ENCODE peak calls at places on chromosome 4, in four cellular contexts. One of them, this sample, is unnamed.

GRCh38 chr4:158750379-158750778 is 18.4 kb upstream of the FNIP2 start:
- DNase-seq in GM06990: no peak
- DNase-seq in upper lobe of right lung: no peak
- DNase-seq in HFF-Myc: peak
- DNase-seq in this sample: peak

GRCh38 chr4:102263024-102263787 is 82.1 kb downstream of the SLC39A8 start:
- DNase-seq in HFF-Myc: no peak
- DNase-seq in GM06990: peak
- DNase-seq in upper lobe of right lung: no peak
- DNase-seq in this sample: peak

GRCh38 chr4:98605216-98605615 is 53.2 kb downstream of the TSPAN5 start:
- DNase-seq in HFF-Myc: no peak
- DNase-seq in upper lobe of right lung: no peak
- DNase-seq in GM06990: no peak
- DNase-seq in this sample: no peak

GRCh38 chr4:55753856-55754255 is 65.7 kb upstream of the EXOC1L start:
- DNase-seq in upper lobe of right lung: no peak
- DNase-seq in HFF-Myc: no peak
- DNase-seq in GM06990: no peak
- DNase-seq in this sample: no peak

GRCh38 chr4:88613417-88613875 is 21.2 kb downstream of the HERC3 start:
- DNase-seq in HFF-Myc: no peak
- DNase-seq in GM06990: no peak
- DNase-seq in upper lobe of right lung: no peak
- DNase-seq in this sample: no peak

GRCh38 chr4:1943928-1944327 is 64.8 kb downstream of the NELFA start:
- DNase-seq in GM06990: no peak
- DNase-seq in HFF-Myc: no peak
- DNase-seq in upper lobe of right lung: no peak
- DNase-seq in this sample: no peak

GRCh38 chr4:169005453-169006099 is 4.5 kb downstream of the CBR4 start:
- DNase-seq in upper lobe of right lung: no peak
- DNase-seq in HFF-Myc: no peak
- DNase-seq in GM06990: no peak
- DNase-seq in this sample: no peak

GRCh38 chr4:157196050-157196449 is 24.5 kb upstream of the GRIA2 start:
- DNase-seq in upper lobe of right lung: no peak
- DNase-seq in HFF-Myc: no peak
- DNase-seq in GM06990: no peak
- DNase-seq in this sample: no peak

GRCh38 chr4:114597410-114598115 is 1.0 kb upstream of the UGT8 start:
- DNase-seq in upper lobe of right lung: no peak
- DNase-seq in HFF-Myc: no peak
- DNase-seq in GM06990: no peak
- DNase-seq in this sample: no peak

GRCh38 chr4:40916880-40917279 is 167.1 kb downstream of the NSUN7 start:
- DNase-seq in upper lobe of right lung: peak
- DNase-seq in HFF-Myc: no peak
- DNase-seq in GM06990: no peak
- DNase-seq in this sample: no peak

GRCh38 chr4:101400096-101400495 is 52.8 kb upstream of the PPP3CA start:
- DNase-seq in upper lobe of right lung: no peak
- DNase-seq in GM06990: no peak
- DNase-seq in HFF-Myc: no peak
- DNase-seq in this sample: no peak

GRCh38 chr4:148800943-148801342 is 358.7 kb upstream of the NR3C2 start:
- DNase-seq in HFF-Myc: no peak
- DNase-seq in upper lobe of right lung: no peak
- DNase-seq in GM06990: no peak
- DNase-seq in this sample: no peak

GRCh38 chr4:15336410-15337184 is 91.2 kb upstream of the C1QTNF7 start:
- DNase-seq in upper lobe of right lung: no peak
- DNase-seq in HFF-Myc: peak
- DNase-seq in GM06990: no peak
- DNase-seq in this sample: no peak

GRCh38 chr4:164212134-164212533 is 541.8 kb upstream of the SMIM31 start:
- DNase-seq in HFF-Myc: no peak
- DNase-seq in upper lobe of right lung: no peak
- DNase-seq in GM06990: no peak
- DNase-seq in this sample: no peak

GRCh38 chr4:90995996-90996395 is 868.8 kb downstream of the CCSER1 start:
- DNase-seq in upper lobe of right lung: no peak
- DNase-seq in HFF-Myc: no peak
- DNase-seq in GM06990: no peak
- DNase-seq in this sample: no peak

GRCh38 chr4:86043755-86044592 is 315.9 kb downstream of the MAPK10 start:
- DNase-seq in HFF-Myc: no peak
- DNase-seq in GM06990: no peak
- DNase-seq in upper lobe of right lung: no peak
- DNase-seq in this sample: no peak

GRCh38 chr4:52718123-52718522 is 33.1 kb downstream of the ERVMER34-1 start:
- DNase-seq in GM06990: no peak
- DNase-seq in HFF-Myc: peak
- DNase-seq in upper lobe of right lung: no peak
- DNase-seq in this sample: no peak

GRCh38 chr4:77358315-77358928 is 201.4 kb downstream of the CCNG2 start:
- DNase-seq in HFF-Myc: peak
- DNase-seq in upper lobe of right lung: no peak
- DNase-seq in GM06990: no peak
- DNase-seq in this sample: no peak

GRCh38 chr4:185583813-185584212 is 48.5 kb upstream of the PDLIM3 start:
- DNase-seq in HFF-Myc: no peak
- DNase-seq in GM06990: no peak
- DNase-seq in upper lobe of right lung: no peak
- DNase-seq in this sample: no peak

GRCh38 chr4:126233483-126233882 is 918.7 kb downstream of the FAT4 start:
- DNase-seq in HFF-Myc: no peak
- DNase-seq in upper lobe of right lung: no peak
- DNase-seq in GM06990: no peak
- DNase-seq in this sample: no peak

GRCh38 chr4:186201535-186202230 is 10.3 kb downstream of the CYP4V2 start:
- DNase-seq in HFF-Myc: no peak
- DNase-seq in GM06990: peak
- DNase-seq in upper lobe of right lung: peak
- DNase-seq in this sample: no peak

GRCh38 chr4:7761720-7762119 is 177.9 kb downstream of the AFAP1 start:
- DNase-seq in HFF-Myc: no peak
- DNase-seq in upper lobe of right lung: peak
- DNase-seq in GM06990: peak
- DNase-seq in this sample: no peak

GRCh38 chr4:107991945-107992625 is 2.4 kb downstream of the HADH start:
- DNase-seq in GM06990: no peak
- DNase-seq in upper lobe of right lung: no peak
- DNase-seq in HFF-Myc: no peak
- DNase-seq in this sample: peak

GRCh38 chr4:8230891-8231290 is 31.8 kb downstream of the SH3TC1 start:
- DNase-seq in upper lobe of right lung: no peak
- DNase-seq in GM06990: no peak
- DNase-seq in HFF-Myc: no peak
- DNase-seq in this sample: no peak

GRCh38 chr4:16862688-16863087 is 35.8 kb downstream of the LDB2 start:
- DNase-seq in HFF-Myc: no peak
- DNase-seq in GM06990: no peak
- DNase-seq in upper lobe of right lung: no peak
- DNase-seq in this sample: no peak

GRCh38 chr4:153387981-153388380 is 43.5 kb downstream of the MND1 start:
- DNase-seq in upper lobe of right lung: no peak
- DNase-seq in GM06990: no peak
- DNase-seq in HFF-Myc: no peak
- DNase-seq in this sample: no peak

GRCh38 chr4:6556263-6556662 is 18.7 kb upstream of the MAN2B2 start:
- DNase-seq in upper lobe of right lung: no peak
- DNase-seq in HFF-Myc: no peak
- DNase-seq in GM06990: no peak
- DNase-seq in this sample: no peak

GRCh38 chr4:8307126-8307525 is 37.6 kb downstream of the HTRA3 start:
- DNase-seq in upper lobe of right lung: peak
- DNase-seq in HFF-Myc: no peak
- DNase-seq in GM06990: no peak
- DNase-seq in this sample: no peak

GRCh38 chr4:6337331-6337935 is 67.8 kb downstream of the WFS1 start:
- DNase-seq in HFF-Myc: no peak
- DNase-seq in GM06990: no peak
- DNase-seq in upper lobe of right lung: no peak
- DNase-seq in this sample: no peak

GRCh38 chr4:55512922-55513571 is 33.7 kb downstream of the CLOCK start:
- DNase-seq in upper lobe of right lung: no peak
- DNase-seq in HFF-Myc: no peak
- DNase-seq in GM06990: no peak
- DNase-seq in this sample: no peak

GRCh38 chr4:98976716-98977115 is 18.8 kb upstream of the METAP1 start:
- DNase-seq in upper lobe of right lung: no peak
- DNase-seq in GM06990: no peak
- DNase-seq in HFF-Myc: no peak
- DNase-seq in this sample: no peak

GRCh38 chr4:38805530-38806145 is 1.0 kb upstream of the TLR1 start:
- DNase-seq in GM06990: peak
- DNase-seq in HFF-Myc: no peak
- DNase-seq in upper lobe of right lung: no peak
- DNase-seq in this sample: no peak

GRCh38 chr4:78544681-78545080 is 6.9 kb upstream of the ANXA3 start:
- DNase-seq in GM06990: no peak
- DNase-seq in upper lobe of right lung: no peak
- DNase-seq in HFF-Myc: no peak
- DNase-seq in this sample: no peak

GRCh38 chr4:184383497-184384055 is 90.8 kb downstream of the IRF2 start:
- DNase-seq in GM06990: no peak
- DNase-seq in upper lobe of right lung: no peak
- DNase-seq in HFF-Myc: peak
- DNase-seq in this sample: peak

GRCh38 chr4:99234331-99235010 is 15.4 kb upstream of the ADH6 start:
- DNase-seq in HFF-Myc: peak
- DNase-seq in upper lobe of right lung: no peak
- DNase-seq in GM06990: no peak
- DNase-seq in this sample: peak

GRCh38 chr4:144179152-144179739 is 38.7 kb upstream of the GYPA start:
- DNase-seq in GM06990: no peak
- DNase-seq in upper lobe of right lung: no peak
- DNase-seq in HFF-Myc: no peak
- DNase-seq in this sample: no peak

GRCh38 chr4:89158884-89159503 is 47.7 kb downstream of the TIGD2 start:
- DNase-seq in GM06990: no peak
- DNase-seq in HFF-Myc: peak
- DNase-seq in upper lobe of right lung: no peak
- DNase-seq in this sample: no peak

GRCh38 chr4:130849985-130850632 is 1754.2 kb downstream of the C4orf33 start:
- DNase-seq in upper lobe of right lung: no peak
- DNase-seq in GM06990: no peak
- DNase-seq in HFF-Myc: no peak
- DNase-seq in this sample: no peak

GRCh38 chr4:67549123-67549522 is 3.8 kb upstream of the CENPC start:
- DNase-seq in HFF-Myc: no peak
- DNase-seq in GM06990: no peak
- DNase-seq in upper lobe of right lung: no peak
- DNase-seq in this sample: no peak
- TF ChIP-seq CTCF in HFF-Myc: peak
- TF ChIP-seq CTCF in GM06990: peak
- TF ChIP-seq CTCF in upper lobe of right lung: peak
- TF ChIP-seq CTCF in this sample: peak

DNA sequence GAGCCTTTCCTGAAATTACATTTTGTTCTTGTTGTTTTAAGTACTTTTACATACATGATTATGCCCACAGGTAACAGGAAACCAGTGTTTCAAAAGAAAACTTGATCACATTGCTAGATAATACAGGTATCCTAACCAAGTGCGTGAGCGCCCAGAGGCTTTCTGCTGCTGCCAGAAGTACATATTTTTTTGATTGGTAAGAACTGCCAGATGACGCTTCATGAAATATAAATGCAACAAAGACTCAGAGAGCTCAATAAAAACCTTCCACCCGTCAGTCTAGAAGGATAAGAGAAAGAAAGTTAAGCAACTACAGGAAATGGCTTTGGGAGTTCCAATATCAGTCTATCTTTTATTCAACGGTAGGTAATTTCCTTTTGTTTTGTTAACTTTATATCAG is at the start of gene EPGN:
- DNase-seq in upper lobe of right lung: no peak
- DNase-seq in HFF-Myc: no peak
- DNase-seq in GM06990: no peak
- DNase-seq in this sample: no peak
- H3K4me3 ChIP-seq in upper lobe of right lung: no peak
- H3K4me3 ChIP-seq in HFF-Myc: no peak
- H3K4me3 ChIP-seq in GM06990: no peak
- H3K4me3 ChIP-seq in this sample: no peak

GRCh38 chr4:28225005-28225404 is 1364.4 kb downstream of the STIM2 start:
- DNase-seq in GM06990: no peak
- DNase-seq in HFF-Myc: peak
- DNase-seq in upper lobe of right lung: no peak
- DNase-seq in this sample: peak
- TF ChIP-seq CTCF in GM06990: no peak
- TF ChIP-seq CTCF in HFF-Myc: peak
- TF ChIP-seq CTCF in upper lobe of right lung: no peak
- TF ChIP-seq CTCF in this sample: peak

DNA sequence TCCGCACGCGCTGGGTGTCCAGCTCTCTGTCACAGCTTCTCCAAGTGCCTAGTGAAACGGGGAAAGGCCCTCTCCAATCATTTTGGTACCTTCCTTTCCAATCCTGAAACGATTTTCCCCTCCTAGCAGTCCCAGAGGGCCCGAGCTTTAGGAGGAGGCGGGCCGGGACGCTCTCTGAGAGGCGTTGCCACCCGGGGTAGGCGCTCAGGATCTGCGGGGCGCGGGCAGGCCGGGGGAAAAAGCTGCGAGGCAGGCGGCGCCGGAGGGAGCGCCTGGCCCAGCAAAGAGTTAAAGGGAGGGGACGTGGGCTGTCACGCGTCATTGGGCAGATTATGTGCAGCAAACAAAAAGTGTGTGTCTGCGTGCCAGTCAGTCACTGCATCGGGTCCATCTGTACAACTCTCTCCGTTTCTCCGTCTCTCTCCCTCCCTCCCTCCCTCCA is at the start of gene PRDM8:
- DNase-seq in GM06990: no peak
- DNase-seq in HFF-Myc: no peak
- DNase-seq in upper lobe of right lung: no peak
- DNase-seq in this sample: no peak
- H3K4me3 ChIP-seq in GM06990: peak
- H3K4me3 ChIP-seq in HFF-Myc: peak
- H3K4me3 ChIP-seq in upper lobe of right lung: peak
- H3K4me3 ChIP-seq in this sample: peak

GRCh38 chr4:73527196-73527595 is 45.7 kb downstream of the AFM start:
- DNase-seq in upper lobe of right lung: no peak
- DNase-seq in GM06990: no peak
- DNase-seq in HFF-Myc: no peak
- DNase-seq in this sample: no peak
- TF ChIP-seq CTCF in upper lobe of right lung: no peak
- TF ChIP-seq CTCF in GM06990: no peak
- TF ChIP-seq CTCF in HFF-Myc: no peak
- TF ChIP-seq CTCF in this sample: no peak

This sample was measured in AG09309.